ENCODE peak calls at places on chromosomes 11 and 22, in six cellular contexts. F is non-pigmented ciliary epithelial cell; Z is HFF-Myc; N is lower leg skin; I is activated T-cell treated with anti-CD3 and anti-CD28 coated beads for 48 hours; M is CD8-positive, alpha-beta memory T cell. G is an unnamed sample.

GRCh38 chr22:45136594-45136993 is 27.1 kb upstream of the NUP50 start:
- DNase-seq in N (no peak), F (no peak), Z (no peak), I (no peak), M (no peak), G (no peak)

GRCh38 chr11:44759743-44760476 is 33.1 kb downstream of the TSPAN18 start:
- DNase-seq in F (no peak), Z (no peak), I (no peak), N (peak; percentile 56), M (no peak), G (peak; percentile 12)

GRCh38 chr11:11155962-11156815 is 196.9 kb downstream of the CSNK2A3 start:
- DNase-seq in F (no peak), N (no peak), M (peak; percentile 10), Z (no peak), I (peak; percentile 47), G (no peak)

GRCh38 chr22:25062378-25063095 is 110.0 kb downstream of the KIAA1671 start:
- DNase-seq in I (no peak), F (no peak), M (peak; percentile 61), N (no peak), Z (no peak), G (no peak)

GRCh38 chr11:45662665-45663485 is 2.5 kb downstream of the CHST1 start:
- DNase-seq in N (no peak), Z (peak; percentile 43), F (peak; percentile 71), M (no peak), I (no peak), G (no peak)

GRCh38 chr11:13535819-13536218 is 40.0 kb upstream of the PTH start:
- DNase-seq in N (no peak), F (no peak), Z (no peak), I (no peak), M (no peak), G (no peak)

GRCh38 chr11:14625804-14626203 is 17.8 kb upstream of the PDE3B start:
- DNase-seq in N (no peak), Z (no peak), F (no peak), M (no peak), I (no peak), G (no peak)

GRCh38 chr11:44028401-44028800 is 19.4 kb upstream of the ACCSL start:
- DNase-seq in F (no peak), Z (no peak), N (no peak), I (no peak), M (no peak), G (peak; percentile 46)

GRCh38 chr11:119025978-119026766 is 4.5 kb downstream of the SLC37A4 start:
- DNase-seq in Z (no peak), N (no peak), I (no peak), M (no peak), F (no peak), G (no peak)

GRCh38 chr11:108027057-108027456 is 18.4 kb downstream of the CUL5 start:
- DNase-seq in M (no peak), I (no peak), Z (no peak), F (no peak), N (no peak), G (no peak)

GRCh38 chr22:25141994-25142620 is 57.6 kb upstream of the CRYBB3 start:
- DNase-seq in Z (no peak), N (no peak), F (no peak), M (no peak), I (no peak), G (no peak)

GRCh38 chr11:14852571-14853177 is 39.4 kb downstream of the CYP2R1 start:
- DNase-seq in Z (no peak), M (no peak), F (no peak), I (no peak), N (no peak), G (no peak)